ENCODE peak calls at places on chromosomes 11 and 22, in four cellular contexts. R is glutamatergic neuron; N is CD8-positive, alpha-beta T cell; V is activated T-helper 1 cell treated with Interleukin-2 at 50 U/mL for 16 hours. L is an unnamed sample.

GRCh38 chr11:118705111-118705741 is 25.8 kb upstream of the TREH start:
- DNase-seq in N (peak; percentile 31), V (peak; percentile 35), R (no peak), L (peak; percentile 53)

GRCh38 chr11:65786786-65787636 is at the start of gene OVOL1:
- DNase-seq in N (no peak), R (no peak), V (no peak), L (no peak)

GRCh38 chr11:122354029-122354697 is 238.1 kb upstream of the BLID start:
- DNase-seq in V (no peak), N (no peak), R (no peak), L (no peak)

GRCh38 chr11:9263840-9264380 is 1.2 kb downstream of the DENND5A start:
- DNase-seq in R (no peak), V (no peak), N (peak; percentile 20), L (no peak)

GRCh38 chr22:33851240-33851639 is 69.0 kb downstream of the LARGE1 start:
- DNase-seq in N (no peak), R (no peak), V (no peak), L (no peak)

GRCh38 chr11:133835258-133836075 is 9.8 kb downstream of the SPATA19 start:
- DNase-seq in V (no peak), R (peak; percentile 47), N (peak; percentile 6), L (no peak)

GRCh38 chr22:32333141-32333768 is 24.4 kb upstream of the RFPL3 start:
- DNase-seq in V (no peak), N (no peak), R (no peak), L (no peak)

GRCh38 chr11:45092901-45093760 is 53.3 kb upstream of the PRDM11 start:
- DNase-seq in R (no peak), V (no peak), N (peak; percentile 26), L (no peak)

GRCh38 chr11:14967581-14968214 is 4.5 kb downstream of the CALCA start:
- DNase-seq in V (no peak), R (peak; percentile 30), N (no peak), L (no peak)

GRCh38 chr11:130118636-130119387 is 40.8 kb upstream of the ST14 start:
- DNase-seq in V (no peak), N (peak; percentile 7), R (no peak), L (no peak)

GRCh38 chr11:83724704-83725114 is 438.5 kb upstream of the CCDC90B start:
- DNase-seq in N (no peak), V (no peak), R (no peak), L (no peak)

GRCh38 chr11:63212742-63213141 is 30.7 kb downstream of the SLC22A25 start:
- DNase-seq in V (no peak), N (no peak), R (no peak), L (no peak)

GRCh38 chr11:61690706-61691377 is 10.7 kb downstream of the DAGLA start:
- DNase-seq in N (no peak), R (no peak), V (no peak), L (no peak)

GRCh38 chr22:19523240-19524169 is 705 bp downstream of the CLDN5 start:
- DNase-seq in V (no peak), R (peak; percentile 51), N (no peak), L (no peak)

GRCh38 chr11:28842716-28843115 is 734.5 kb downstream of the METTL15 start:
- DNase-seq in V (no peak), R (no peak), N (no peak), L (no peak)

GRCh38 chr22:44451016-44451415 is 47.0 kb downstream of the RTL6 start:
- DNase-seq in V (no peak), N (no peak), R (no peak), L (no peak)

GRCh38 chr22:40889116-40889515 is 27.2 kb upstream of the DNAJB7 start:
- DNase-seq in N (no peak), R (no peak), V (no peak), L (no peak)

GRCh38 chr11:116310215-116310614 is 462.6 kb downstream of the BUD13 start:
- DNase-seq in N (no peak), V (no peak), R (no peak), L (no peak)

GRCh38 chr11:65489061-65489705 is 9.7 kb upstream of the MALAT1 start:
- DNase-seq in R (no peak), N (no peak), V (no peak), L (no peak)